ENCODE peak calls at places on chromosome 4, in ten cellular contexts. S, P, W, I, K, J, M, C, V and G are unnamed samples.

GRCh38 chr4:77076889-77077635 is 1.3 kb upstream of the CCNI start:
- DNase-seq in J (no peak), V (no peak), S (no peak), I (no peak), K (no peak), W (no peak), M (no peak), P (no peak), C (no peak), G (no peak)

GRCh38 chr4:5611656-5612187 is 96.6 kb downstream of the EVC2 start:
- DNase-seq in I (no peak), P (no peak), V (no peak), W (no peak), C (no peak), J (no peak), K (no peak), M (no peak), S (no peak), G (no peak)

GRCh38 chr4:177016541-177017141 is 223.9 kb upstream of the VEGFC start:
- DNase-seq in I (no peak), V (no peak), C (no peak), M (no peak), K (no peak), S (no peak), J (no peak), P (no peak), W (no peak), G (no peak)

GRCh38 chr4:2619459-2619858 is 83.0 kb downstream of the FAM193A start:
- DNase-seq in W (no peak), V (no peak), J (no peak), P (no peak), M (no peak), C (no peak), I (no peak), S (no peak), K (no peak), G (no peak)

GRCh38 chr4:3753711-3754412 is 12.3 kb upstream of the ADRA2C start:
- DNase-seq in M (no peak), J (no peak), P (no peak), S (no peak), W (no peak), V (no peak), I (no peak), K (no peak), C (no peak), G (no peak)

GRCh38 chr4:174217273-174218126 is 66.0 kb downstream of the FBXO8 start:
- DNase-seq in W (no peak), C (no peak), P (no peak), I (no peak), K (peak; percentile 36), J (no peak), M (no peak), V (peak; percentile 15), S (no peak), G (no peak)

GRCh38 chr4:142497606-142498005 is 348.5 kb downstream of the INPP4B start:
- DNase-seq in J (no peak), I (no peak), W (no peak), S (peak; percentile 0), C (no peak), K (no peak), V (no peak), M (no peak), P (no peak), G (no peak)

GRCh38 chr4:130197946-130198345 is 1102.0 kb downstream of the C4orf33 start:
- DNase-seq in W (no peak), J (no peak), C (no peak), K (no peak), S (no peak), V (no peak), M (no peak), P (no peak), I (no peak), G (no peak)

GRCh38 chr4:171025776-171026175 is 787.4 kb upstream of the GALNTL6 start:
- DNase-seq in C (no peak), I (peak; percentile 99), P (no peak), K (no peak), J (no peak), S (no peak), V (no peak), W (no peak), M (no peak), G (no peak)

GRCh38 chr4:128823025-128823661 is 13.6 kb downstream of the JADE1 start:
- DNase-seq in P (no peak), I (no peak), K (no peak), M (no peak), J (no peak), S (no peak), C (no peak), V (no peak), W (no peak), G (no peak)

GRCh38 chr4:177008071-177008835 is 215.5 kb upstream of the VEGFC start:
- DNase-seq in V (no peak), P (no peak), I (no peak), C (no peak), S (no peak), K (no peak), J (no peak), M (no peak), W (no peak), G (no peak)

GRCh38 chr4:185638548-185639301 is 103.4 kb upstream of the PDLIM3 start:
- DNase-seq in W (no peak), S (no peak), V (no peak), C (no peak), M (no peak), K (no peak), J (no peak), P (no peak), I (no peak), G (no peak)

GRCh38 chr4:3307891-3308575 is 15.2 kb downstream of the RGS12 start:
- DNase-seq in C (peak; percentile 31), M (no peak), J (no peak), S (no peak), V (no peak), W (no peak), K (no peak), P (no peak), I (no peak), G (no peak)

GRCh38 chr4:26709246-26709645 is 125.4 kb downstream of the TBC1D19 start:
- DNase-seq in M (no peak), C (no peak), J (no peak), S (no peak), K (no peak), W (no peak), P (no peak), I (no peak), V (no peak), G (no peak)

GRCh38 chr4:1310031-1310795 is 20.5 kb downstream of the MAEA start:
- DNase-seq in S (no peak), M (no peak), P (no peak), I (no peak), V (no peak), K (no peak), C (no peak), W (no peak), J (no peak), G (no peak)

GRCh38 chr4:153143527-153144348 is 60.5 kb upstream of the TRIM2 start:
- DNase-seq in M (no peak), W (no peak), V (no peak), P (no peak), J (no peak), I (no peak), K (no peak), C (no peak), S (peak; percentile 81), G (peak; percentile 69)

GRCh38 chr4:14225683-14226207 is 598.2 kb upstream of the BOD1L1 start:
- DNase-seq in I (no peak), C (no peak), V (no peak), W (no peak), J (no peak), M (no peak), S (peak; percentile 92), P (no peak), K (no peak), G (no peak)

GRCh38 chr4:40484346-40484745 is 145.3 kb downstream of the RBM47 start:
- DNase-seq in W (no peak), I (no peak), P (no peak), J (no peak), C (no peak), M (no peak), K (no peak), S (no peak), V (no peak), G (no peak)

GRCh38 chr4:26822546-26822945 is 38.1 kb upstream of the STIM2 start:
- DNase-seq in K (no peak), P (no peak), C (no peak), I (peak; percentile 62), V (peak; percentile 42), M (no peak), W (no peak), J (peak; percentile 45), S (no peak), G (no peak)

GRCh38 chr4:170374770-170375169 is 285.0 kb upstream of the AADAT start:
- DNase-seq in V (peak; percentile 47), P (no peak), M (no peak), K (peak; percentile 51), C (no peak), J (peak; percentile 56), W (no peak), I (peak; percentile 66), S (no peak), G (peak; percentile 58)

GRCh38 chr4:15853345-15853744 is 75.2 kb downstream of the CD38 start:
- DNase-seq in S (no peak), K (no peak), V (no peak), W (no peak), I (no peak), P (no peak), M (no peak), J (no peak), C (no peak), G (no peak)

GRCh38 chr4:147801820-147802219 is 69.9 kb downstream of the ARHGAP10 start:
- DNase-seq in P (no peak), K (peak; percentile 31), M (no peak), W (no peak), C (no peak), J (no peak), I (no peak), S (no peak), V (no peak), G (no peak)

GRCh38 chr4:1579834-1580686 is 104.1 kb downstream of the FAM53A start:
- DNase-seq in S (peak; percentile 10), M (peak; percentile 88), C (peak; percentile 96), V (peak; percentile 88), K (peak; percentile 97), I (peak; percentile 73), J (peak; percentile 95), W (peak; percentile 67), P (peak; percentile 78), G (peak; percentile 90)

GRCh38 chr4:86939737-86940141 is 4.9 kb downstream of the AFF1 start:
- DNase-seq in C (no peak), P (no peak), W (no peak), I (no peak), J (peak; percentile 69), V (peak; percentile 65), M (no peak), S (no peak), K (no peak), G (no peak)

GRCh38 chr4:8852118-8852704 is 19.4 kb downstream of the HMX1 start:
- DNase-seq in S (no peak), C (peak; percentile 24), J (no peak), V (no peak), W (no peak), I (no peak), K (no peak), P (no peak), M (no peak), G (no peak)

GRCh38 chr4:100317032-100317864 is 127.0 kb upstream of the DDIT4L start:
- DNase-seq in S (no peak), C (no peak), M (no peak), K (no peak), V (no peak), I (no peak), W (no peak), P (no peak), J (no peak), G (no peak)

GRCh38 chr4:188295899-188296298 is 156.7 kb downstream of the TRIML1 start:
- DNase-seq in M (no peak), P (peak; percentile 25), J (no peak), K (no peak), S (no peak), W (no peak), C (no peak), V (no peak), I (no peak), G (no peak)

GRCh38 chr4:165106518-165106917 is 6.1 kb downstream of the TMEM192 start:
- DNase-seq in W (no peak), I (no peak), M (no peak), P (no peak), J (no peak), S (no peak), V (no peak), K (no peak), C (no peak), G (no peak)